ENCODE peak calls at places on chromosome 2, in eight cellular contexts. B, D, S, M, A, K, E and T are unnamed samples.
A peak's percentile ranks its signal among the peaks of the same experiment; 100 is the strongest.

GRCh38 chr2:101696272-101697123 is 1.0 kb upstream of the MAP4K4 start:
- DNase-seq in B (no peak), D (no peak), S (peak; percentile 3), M (peak; percentile 11), A (no peak), K (no peak), E (no peak), T (no peak)

GRCh38 chr2:26982102-26982742 is 11.8 kb downstream of the MAPRE3 start:
- DNase-seq in B (peak; percentile 36), D (peak; percentile 78), S (no peak), M (peak; percentile 72), A (peak; percentile 78), K (peak; percentile 76), E (no peak), T (no peak)

GRCh38 chr2:65729246-65729645 is 296.8 kb upstream of the SPRED2 start:
- DNase-seq in B (no peak), D (no peak), S (no peak), M (no peak), A (no peak), K (no peak), E (no peak), T (no peak)

GRCh38 chr2:215537621-215538020 is 101.8 kb upstream of the FN1 start:
- DNase-seq in B (no peak), D (no peak), S (no peak), M (no peak), A (no peak), K (no peak), E (no peak), T (peak; percentile 100)

GRCh38 chr2:40451926-40452605 is at the start of gene SLC8A1:
- DNase-seq in B (no peak), D (no peak), S (no peak), M (peak; percentile 46), A (no peak), K (peak; percentile 93), E (no peak), T (no peak)

GRCh38 chr2:101418704-101419663 is 31.7 kb upstream of the CREG2 start:
- DNase-seq in B (peak; percentile 49), D (peak; percentile 75), S (no peak), M (peak; percentile 69), A (peak; percentile 71), K (peak; percentile 69), E (no peak), T (peak; percentile 12)

GRCh38 chr2:44778671-44779476 is 162.6 kb upstream of the SIX3 start:
- DNase-seq in B (no peak), D (no peak), S (no peak), M (no peak), A (no peak), K (no peak), E (peak; percentile 73), T (no peak)

GRCh38 chr2:109030870-109031480 is 42.0 kb upstream of the EDAR start:
- DNase-seq in B (no peak), D (no peak), S (no peak), M (no peak), A (no peak), K (no peak), E (no peak), T (no peak)

GRCh38 chr2:86069783-86070339 is 35.8 kb downstream of the POLR1A start:
- DNase-seq in B (no peak), D (no peak), S (no peak), M (no peak), A (no peak), K (no peak), E (no peak), T (no peak)

GRCh38 chr2:38966006-38966405 is 76.3 kb downstream of the ARHGEF33 start:
- DNase-seq in B (no peak), D (no peak), S (no peak), M (no peak), A (no peak), K (no peak), E (no peak), T (no peak)

GRCh38 chr2:102726128-102727087 is 35.4 kb upstream of the TMEM182 start:
- DNase-seq in B (no peak), D (no peak), S (no peak), M (no peak), A (no peak), K (no peak), E (no peak), T (no peak)

GRCh38 chr2:54469484-54470053 is 13.4 kb downstream of the SPTBN1 start:
- DNase-seq in B (no peak), D (no peak), S (no peak), M (peak; percentile 52), A (no peak), K (peak; percentile 51), E (no peak), T (no peak)

GRCh38 chr2:254231-254630 is 9.6 kb downstream of the SH3YL1 start:
- DNase-seq in B (no peak), D (no peak), S (no peak), M (no peak), A (no peak), K (no peak), E (no peak), T (peak; percentile 45)

GRCh38 chr2:136714452-136714951 is 50.8 kb upstream of the THSD7B start:
- DNase-seq in B (no peak), D (no peak), S (no peak), M (no peak), A (no peak), K (no peak), E (no peak), T (no peak)

GRCh38 chr2:189646521-189646920 is 14.7 kb upstream of the ASNSD1 start:
- DNase-seq in B (no peak), D (no peak), S (no peak), M (no peak), A (no peak), K (no peak), E (no peak), T (no peak)

GRCh38 chr2:191864623-191865521 is 18.0 kb upstream of the CAVIN2 start:
- DNase-seq in B (no peak), D (no peak), S (no peak), M (peak; percentile 78), A (peak; percentile 84), K (no peak), E (no peak), T (no peak)

GRCh38 chr2:105187531-105187930 is 54.0 kb upstream of the GPR45 start:
- DNase-seq in B (no peak), D (no peak), S (no peak), M (no peak), A (no peak), K (no peak), E (no peak), T (no peak)

GRCh38 chr2:173448938-173449471 is 94.3 kb downstream of the CDCA7 start:
- DNase-seq in B (peak; percentile 85), D (peak; percentile 91), S (peak; percentile 73), M (peak; percentile 64), A (peak; percentile 87), K (peak; percentile 77), E (peak; percentile 34), T (peak; percentile 40)
- H3K9ac ChIP-seq in B (peak overlapping the region; percentile 51), D (no peak overlapping the region), S (no peak overlapping the region), M (no peak overlapping the region), A (peak overlapping the region; percentile 22), K (no peak overlapping the region), E (no peak overlapping the region), T (no peak overlapping the region)

GRCh38 chr2:202681688-202682205 is 47.0 kb downstream of the FAM117B start:
- DNase-seq in B (no peak), D (no peak), S (no peak), M (no peak), A (no peak), K (no peak), E (no peak), T (no peak)
- TF ChIP-seq POLR2AphosphoS5 in B (no peak), D (no peak), S (no peak), M (no peak), A (no peak), K (no peak), E (no peak), T (no peak)

GRCh38 chr2:240704651-240705050 is 13.0 kb downstream of the AQP12A start:
- DNase-seq in B (no peak), D (no peak), S (no peak), M (no peak), A (no peak), K (no peak), E (no peak), T (no peak)
- H3K27ac ChIP-seq in B (no peak overlapping the region), D (no peak overlapping the region), S (no peak overlapping the region), M (no peak overlapping the region), A (no peak overlapping the region), K (no peak overlapping the region), E (no peak overlapping the region), T (no peak overlapping the region)

GRCh38 chr2:119304852-119305251 is 61.8 kb downstream of the C2orf76 start:
- DNase-seq in B (no peak), D (no peak), S (no peak), M (no peak), A (no peak), K (no peak), E (no peak), T (no peak)
- H3K9ac ChIP-seq in B (no peak overlapping the region), D (no peak overlapping the region), S (no peak overlapping the region), M (no peak overlapping the region), A (no peak overlapping the region), K (no peak overlapping the region), E (no peak overlapping the region), T (no peak overlapping the region)

GRCh38 chr2:70084973-70085710 is 2.1 kb upstream of the PCBP1 start:
- DNase-seq in B (peak; percentile 65), D (peak; percentile 84), S (peak; percentile 92), M (no peak), A (no peak), K (no peak), E (peak; percentile 76), T (no peak)
- TF ChIP-seq POLR2AphosphoS5 in B (peak; percentile 84), D (peak; percentile 82), S (peak; percentile 87), M (no peak), A (no peak), K (no peak), E (peak; percentile 50), T (no peak)

DNA sequence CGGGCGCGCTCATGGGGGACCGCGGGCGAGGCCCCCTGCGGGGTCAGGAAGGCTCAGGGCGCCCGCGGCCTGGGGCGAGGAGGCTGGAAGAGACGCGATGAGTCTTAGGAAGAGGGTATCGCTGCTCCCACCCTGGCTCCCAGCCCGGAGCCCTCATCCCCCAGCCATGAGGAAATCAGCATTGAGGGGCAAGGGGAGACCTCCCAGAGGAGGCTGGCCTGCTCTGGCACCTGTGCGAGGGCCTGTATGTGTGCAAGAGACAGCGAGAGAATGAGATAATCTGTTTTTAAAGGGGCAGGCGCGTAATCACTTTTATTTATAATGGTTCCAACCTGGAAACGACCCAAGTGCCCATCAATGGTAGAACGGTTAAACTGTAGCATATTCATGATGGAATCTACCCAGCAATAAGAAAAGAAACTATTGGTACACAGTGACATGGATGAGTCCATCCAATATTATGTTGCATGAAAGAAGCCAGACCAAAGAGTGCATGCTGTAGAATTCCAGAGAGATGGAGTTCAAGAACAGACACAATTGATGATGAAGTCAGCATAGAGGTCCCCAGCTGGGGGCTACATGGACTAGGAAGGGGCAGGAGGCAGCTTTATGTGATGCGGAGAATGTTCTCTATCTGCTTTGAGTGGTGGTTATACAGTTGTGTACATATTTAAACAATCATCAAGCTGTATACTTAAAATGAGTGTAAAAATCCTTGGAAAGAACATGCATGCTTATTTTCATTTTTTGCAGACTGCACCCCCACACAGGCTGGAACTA is 14.4 kb downstream of the FBXO41 start:
- DNase-seq in B (no peak), D (no peak), S (no peak), M (no peak), A (no peak), K (no peak), E (no peak), T (no peak)
- H3K27ac ChIP-seq in B (peak overlapping the region; percentile 94), D (no peak overlapping the region), S (no peak overlapping the region), M (no peak overlapping the region), A (no peak overlapping the region), K (no peak overlapping the region), E (peak overlapping the region; percentile 22), T (no peak overlapping the region)

GRCh38 chr2:226440119-226440917 is 359.3 kb downstream of the IRS1 start:
- DNase-seq in B (no peak), D (no peak), S (no peak), M (no peak), A (peak; percentile 60), K (no peak), E (no peak), T (no peak)
- H3K9ac ChIP-seq in B (no peak overlapping the region), D (no peak overlapping the region), S (no peak overlapping the region), M (no peak overlapping the region), A (no peak overlapping the region), K (no peak overlapping the region), E (no peak overlapping the region), T (no peak overlapping the region)